ENCODE peak calls at places on chromosomes 2 and 18, in six cellular contexts. K is GM03348, F is H7, N is retina, V is H9, M is LHCN-M2. D is an unnamed sample.

GRCh38 chr2:169961911-169962310 is 134.7 kb downstream of the UBR3 start:
- DNase-seq in V (no peak), M (peak; percentile 85), K (peak; percentile 50), N (no peak), F (no peak), D (peak; percentile 90)

GRCh38 chr2:149104221-149104620 is 65.7 kb downstream of the LYPD6B start:
- DNase-seq in K (no peak), V (no peak), M (no peak), N (no peak), F (no peak), D (no peak)

GRCh38 chr2:127490283-127490682 is 36.0 kb downstream of the IWS1 start:
- DNase-seq in M (no peak), V (no peak), N (no peak), F (no peak), K (no peak), D (no peak)

GRCh38 chr2:196066794-196067382 is 1.7 kb downstream of the DNAH7 start:
- DNase-seq in N (peak; percentile 30), M (peak; percentile 52), V (no peak), F (peak; percentile 44), K (peak; percentile 52), D (peak; percentile 29)

GRCh38 chr2:30511122-30512083 is 64.4 kb downstream of the LCLAT1 start:
- DNase-seq in V (no peak), M (peak; percentile 71), F (no peak), N (no peak), K (no peak), D (peak; percentile 71)

GRCh38 chr18:57784034-57784815 is 18.9 kb downstream of the ATP8B1 start:
- DNase-seq in M (peak; percentile 72), V (no peak), F (no peak), N (no peak), K (peak; percentile 33), D (peak; percentile 87)

GRCh38 chr18:73531601-73532000 is 616.0 kb downstream of the FBXO15 start:
- DNase-seq in F (no peak), M (no peak), K (no peak), V (no peak), N (no peak), D (no peak)

GRCh38 chr2:134468093-134468640 is 214.3 kb downstream of the MGAT5 start:
- DNase-seq in F (no peak), N (no peak), K (no peak), V (no peak), M (no peak), D (no peak)

GRCh38 chr2:23709311-23709710 is 217.6 kb downstream of the ATAD2B start:
- DNase-seq in N (no peak), K (no peak), F (no peak), M (no peak), V (no peak), D (no peak)

GRCh38 chr2:85185431-85185940 is 52.3 kb downstream of the TCF7L1 start:
- DNase-seq in F (no peak), V (no peak), N (no peak), M (no peak), K (no peak), D (no peak)

GRCh38 chr18:70154591-70155194 is 50.8 kb downstream of the RTTN start:
- DNase-seq in N (no peak), F (no peak), V (no peak), M (peak; percentile 77), K (peak; percentile 68), D (peak; percentile 91)

GRCh38 chr2:113848758-113849460 is 41.0 kb upstream of the ACTR3 start:
- DNase-seq in F (no peak), N (no peak), K (peak; percentile 19), M (peak; percentile 39), V (no peak), D (peak; percentile 59)

GRCh38 chr2:230922951-230923717 is 1.9 kb downstream of the GPR55 start:
- DNase-seq in M (no peak), N (no peak), V (peak; percentile 22), F (no peak), K (no peak), D (no peak)

GRCh38 chr2:79369127-79369526 is 143.7 kb upstream of the CTNNA2 start:
- DNase-seq in K (no peak), N (peak; percentile 21), F (no peak), V (no peak), M (no peak), D (no peak)

GRCh38 chr2:9821805-9822445 is 21.3 kb upstream of the TAF1B start:
- DNase-seq in K (no peak), N (no peak), V (no peak), F (no peak), M (no peak), D (no peak)

GRCh38 chr2:219624565-219624964 is 2.9 kb upstream of the SLC4A3 start:
- DNase-seq in K (no peak), F (no peak), M (no peak), V (no peak), N (no peak), D (no peak)

GRCh38 chr2:3594493-3595281 is at the start of gene COLEC11:
- DNase-seq in M (no peak), F (peak; percentile 93), N (peak; percentile 64), K (peak; percentile 63), V (peak; percentile 88), D (no peak)